ENCODE peak calls at places on chromosomes 11 and 22, in four cellular contexts. One of them, this sample, is unnamed.
A peak's percentile ranks its signal among the peaks of the same experiment; 100 is the strongest.

GRCh38 chr11:446886-447285 is 3.2 kb upstream of the PTDSS2 start:
- DNase-seq in HEK293T: no peak
- DNase-seq in GM12878: no peak
- DNase-seq in HepG2: no peak
- DNase-seq in this sample: no peak

GRCh38 chr11:123413636-123414035 is 16.4 kb upstream of the GRAMD1B start:
- DNase-seq in HepG2: peak; percentile 29
- DNase-seq in GM12878: no peak
- DNase-seq in HEK293T: no peak
- DNase-seq in this sample: no peak

GRCh38 chr11:17314232-17314547 is 37.4 kb upstream of the NCR3LG1 start:
- DNase-seq in HepG2: no peak
- DNase-seq in HEK293T: peak; percentile 28
- DNase-seq in GM12878: no peak
- DNase-seq in this sample: no peak

GRCh38 chr11:100689141-100689540 is 2.1 kb downstream of the ARHGAP42 start:
- DNase-seq in HepG2: no peak
- DNase-seq in GM12878: no peak
- DNase-seq in HEK293T: no peak
- DNase-seq in this sample: no peak

GRCh38 chr22:22097727-22098228 is 115.2 kb upstream of the TOP3B start:
- DNase-seq in HEK293T: no peak
- DNase-seq in GM12878: no peak
- DNase-seq in HepG2: no peak
- DNase-seq in this sample: no peak

GRCh38 chr11:100629671-100630070 is 57.4 kb upstream of the ARHGAP42 start:
- DNase-seq in GM12878: no peak
- DNase-seq in HEK293T: no peak
- DNase-seq in HepG2: no peak
- DNase-seq in this sample: no peak

GRCh38 chr11:62352355-62353336 is 15.4 kb downstream of the ASRGL1 start:
- DNase-seq in GM12878: peak; percentile 33
- DNase-seq in HEK293T: no peak
- DNase-seq in HepG2: no peak
- DNase-seq in this sample: no peak

GRCh38 chr11:113141010-113141409 is 173.4 kb upstream of the TTC12 start:
- DNase-seq in GM12878: no peak
- DNase-seq in HepG2: no peak
- DNase-seq in HEK293T: no peak
- DNase-seq in this sample: no peak

GRCh38 chr11:77092382-77092781 is 10.3 kb upstream of the OMP start:
- DNase-seq in GM12878: no peak
- DNase-seq in HepG2: no peak
- DNase-seq in HEK293T: no peak
- DNase-seq in this sample: no peak

GRCh38 chr11:70878366-70878765 is 374.0 kb downstream of the SHANK2 start:
- DNase-seq in HEK293T: no peak
- DNase-seq in GM12878: no peak
- DNase-seq in HepG2: no peak
- DNase-seq in this sample: no peak

GRCh38 chr11:73875840-73876239 is 806 bp downstream of the COA4 start:
- DNase-seq in HepG2: no peak
- DNase-seq in GM12878: no peak
- DNase-seq in HEK293T: no peak
- DNase-seq in this sample: no peak

GRCh38 chr11:110331626-110332025 is 35.2 kb upstream of the RDX start:
- DNase-seq in HepG2: no peak
- DNase-seq in GM12878: no peak
- DNase-seq in HEK293T: no peak
- DNase-seq in this sample: no peak

GRCh38 chr22:48827228-48827810 is 1000.4 kb downstream of the BRD1 start:
- DNase-seq in GM12878: no peak
- DNase-seq in HEK293T: no peak
- DNase-seq in HepG2: no peak
- DNase-seq in this sample: no peak

GRCh38 chr22:45783021-45783420 is 111.4 kb downstream of the ATXN10 start:
- DNase-seq in HEK293T: no peak
- DNase-seq in GM12878: no peak
- DNase-seq in HepG2: no peak
- DNase-seq in this sample: no peak

GRCh38 chr11:8906629-8907028 is 4.4 kb upstream of the AKIP1 start:
- DNase-seq in GM12878: no peak
- DNase-seq in HepG2: no peak
- DNase-seq in HEK293T: no peak
- DNase-seq in this sample: no peak

GRCh38 chr11:70566768-70567530 is 168.6 kb downstream of the CTTN start:
- DNase-seq in GM12878: no peak
- DNase-seq in HepG2: no peak
- DNase-seq in HEK293T: no peak
- DNase-seq in this sample: no peak

GRCh38 chr22:46323126-46323525 is 12.4 kb upstream of the TRMU start:
- DNase-seq in GM12878: no peak
- DNase-seq in HEK293T: no peak
- DNase-seq in HepG2: no peak
- DNase-seq in this sample: no peak

GRCh38 chr11:130603585-130603906 is 155.1 kb downstream of the ADAMTS15 start:
- DNase-seq in GM12878: no peak
- DNase-seq in HepG2: no peak
- DNase-seq in HEK293T: no peak
- DNase-seq in this sample: no peak

GRCh38 chr11:16215352-16215751 is 141.0 kb downstream of the SOX6 start:
- DNase-seq in GM12878: no peak
- DNase-seq in HEK293T: no peak
- DNase-seq in HepG2: no peak
- DNase-seq in this sample: no peak

GRCh38 chr22:20494978-20495860 is at the start of gene KLHL22:
- DNase-seq in HEK293T: peak; percentile 66
- DNase-seq in HepG2: peak; percentile 26
- DNase-seq in GM12878: no peak
- DNase-seq in this sample: no peak

GRCh38 chr11:112195906-112196305 is 20.6 kb downstream of the BCO2 start:
- DNase-seq in HepG2: no peak
- DNase-seq in GM12878: no peak
- DNase-seq in HEK293T: no peak
- DNase-seq in this sample: no peak

GRCh38 chr22:27642104-27642800 is 159.3 kb downstream of the MN1 start:
- DNase-seq in GM12878: no peak
- DNase-seq in HepG2: peak; percentile 20
- DNase-seq in HEK293T: no peak
- DNase-seq in this sample: no peak

GRCh38 chr11:86101941-86102407 is 33.1 kb upstream of the PICALM start:
- DNase-seq in HEK293T: no peak
- DNase-seq in GM12878: no peak
- DNase-seq in HepG2: no peak
- DNase-seq in this sample: no peak

GRCh38 chr11:67264886-67265632 is 1.2 kb upstream of the GRK2 start:
- DNase-seq in HEK293T: no peak
- DNase-seq in HepG2: no peak
- DNase-seq in GM12878: no peak
- DNase-seq in this sample: no peak

GRCh38 chr11:121543981-121544380 is 91.2 kb upstream of the SORL1-AS1 start:
- DNase-seq in HEK293T: no peak
- DNase-seq in HepG2: no peak
- DNase-seq in GM12878: no peak
- DNase-seq in this sample: no peak

GRCh38 chr11:3914807-3915206 is 59.3 kb downstream of the STIM1 start:
- DNase-seq in HepG2: no peak
- DNase-seq in HEK293T: no peak
- DNase-seq in GM12878: no peak
- DNase-seq in this sample: no peak

GRCh38 chr11:128116447-128117240 is 470.7 kb downstream of the ETS1 start:
- DNase-seq in HepG2: no peak
- DNase-seq in GM12878: no peak
- DNase-seq in HEK293T: no peak
- DNase-seq in this sample: no peak
- TF ChIP-seq TARDBP in HepG2: no peak
- TF ChIP-seq TARDBP in GM12878: no peak
- TF ChIP-seq TARDBP in HEK293T: no peak
- TF ChIP-seq TARDBP in this sample: no peak

DNA sequence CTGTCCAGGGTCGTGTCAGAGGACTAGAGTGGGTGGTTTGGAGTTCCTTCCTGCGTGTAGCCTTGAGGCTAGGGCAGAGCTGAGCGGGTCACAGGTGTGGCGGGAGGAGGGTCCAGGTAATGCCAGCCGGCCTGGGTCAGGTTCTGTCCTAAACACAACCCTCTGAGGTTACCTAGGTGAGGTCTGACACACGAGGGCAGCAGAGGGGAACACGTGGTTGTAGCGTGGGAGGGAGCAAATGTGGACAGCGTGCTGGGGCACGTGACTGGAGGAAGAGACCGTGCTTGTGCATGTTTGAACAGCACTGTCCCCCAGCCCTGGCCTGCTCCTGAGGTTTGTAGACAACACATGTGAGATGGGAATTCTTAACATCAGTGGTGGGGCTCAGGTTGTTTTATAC is 13.1 kb downstream of the MOV10L1 start:
- DNase-seq in HepG2: peak; percentile 31
- DNase-seq in GM12878: no peak
- DNase-seq in HEK293T: peak; percentile 16
- DNase-seq in this sample: peak; percentile 56
- TF ChIP-seq TARDBP in HepG2: no peak
- TF ChIP-seq TARDBP in GM12878: no peak
- TF ChIP-seq TARDBP in HEK293T: no peak
- TF ChIP-seq TARDBP in this sample: no peak

DNA sequence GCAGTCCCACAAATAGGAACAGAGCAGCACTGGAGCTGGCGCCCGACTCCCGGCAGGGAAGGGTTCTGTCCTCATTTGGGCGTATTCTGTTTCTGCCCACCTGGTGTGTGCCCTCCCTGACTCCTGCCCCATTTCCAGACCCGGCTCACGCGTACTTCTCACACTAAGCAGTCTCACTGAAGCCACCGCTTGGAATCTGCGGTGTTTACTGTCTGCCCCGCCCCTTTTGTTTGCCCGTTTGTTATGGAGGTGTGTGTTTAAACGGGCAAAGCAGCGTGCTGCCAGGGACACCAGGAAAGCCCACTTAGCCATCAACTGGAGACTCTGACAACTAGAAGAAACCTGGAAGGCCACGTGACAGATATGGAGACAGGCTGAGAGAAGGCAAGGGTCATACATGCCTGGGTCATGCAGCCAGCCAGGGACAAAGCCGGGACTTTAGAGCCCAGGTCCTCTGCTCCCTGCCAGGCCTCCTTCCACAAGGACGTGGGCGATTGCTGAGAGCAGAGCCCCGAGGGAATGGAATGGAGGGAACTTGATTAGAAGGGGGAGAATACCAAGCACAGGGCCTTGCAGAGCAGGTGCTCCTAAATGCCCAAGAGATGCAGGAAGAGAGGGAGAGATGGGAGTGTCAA is 8.7 kb upstream of the EFCAB6 start:
- DNase-seq in GM12878: no peak
- DNase-seq in HepG2: no peak
- DNase-seq in HEK293T: no peak
- DNase-seq in this sample: no peak
- TF ChIP-seq TARDBP in GM12878: no peak
- TF ChIP-seq TARDBP in HepG2: no peak
- TF ChIP-seq TARDBP in HEK293T: no peak
- TF ChIP-seq TARDBP in this sample: no peak

GRCh38 chr11:7348432-7349298 is 97.0 kb downstream of the SYT9 start:
- DNase-seq in GM12878: no peak
- DNase-seq in HEK293T: peak; percentile 17
- DNase-seq in HepG2: no peak
- DNase-seq in this sample: no peak
- TF ChIP-seq TARDBP in GM12878: no peak
- TF ChIP-seq TARDBP in HEK293T: no peak
- TF ChIP-seq TARDBP in HepG2: no peak
- TF ChIP-seq TARDBP in this sample: no peak

GRCh38 chr11:11468919-11469318 is 115.9 kb upstream of the CSNK2A3 start:
- DNase-seq in HEK293T: no peak
- DNase-seq in GM12878: no peak
- DNase-seq in HepG2: no peak
- DNase-seq in this sample: no peak
- TF ChIP-seq TARDBP in HEK293T: no peak
- TF ChIP-seq TARDBP in GM12878: no peak
- TF ChIP-seq TARDBP in HepG2: no peak
- TF ChIP-seq TARDBP in this sample: no peak

DNA sequence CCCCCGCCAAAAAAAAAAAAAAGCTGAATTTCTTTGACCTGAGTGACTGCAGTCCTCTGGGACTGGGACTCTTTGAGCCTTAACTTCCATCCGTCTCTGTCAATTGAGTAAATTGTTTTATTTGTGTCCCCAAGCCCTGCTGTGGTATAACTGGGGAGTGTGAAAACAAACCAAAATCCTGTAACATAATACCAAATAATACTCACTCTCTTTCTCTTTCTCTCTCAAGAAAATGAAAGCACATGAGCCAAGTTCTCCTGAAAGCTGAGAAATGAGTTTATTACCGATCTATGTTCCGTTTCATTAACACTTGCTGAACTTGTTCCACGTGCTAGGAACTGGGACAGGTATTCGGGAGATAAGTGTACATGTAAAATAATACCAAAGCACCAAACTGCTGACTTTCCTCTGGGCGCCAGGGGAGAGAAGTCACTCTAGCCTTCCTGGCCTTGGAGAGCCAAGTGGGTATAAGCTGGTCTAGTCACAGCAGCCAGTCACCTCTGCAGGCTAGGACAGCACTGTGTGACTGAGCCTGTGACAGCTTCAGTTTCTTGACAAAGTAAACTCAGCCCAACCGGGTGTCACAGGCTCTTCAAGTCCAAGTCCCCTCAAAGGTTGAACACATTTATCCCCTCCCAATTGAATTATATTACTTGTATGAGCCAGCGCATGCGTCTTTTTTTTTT is 23.1 kb downstream of the CD6 start:
- DNase-seq in HepG2: no peak
- DNase-seq in HEK293T: no peak
- DNase-seq in GM12878: no peak
- DNase-seq in this sample: no peak
- TF ChIP-seq TARDBP in HepG2: no peak
- TF ChIP-seq TARDBP in HEK293T: no peak
- TF ChIP-seq TARDBP in GM12878: no peak
- TF ChIP-seq TARDBP in this sample: no peak